ENCODE peak calls at places on chromosomes 2 and 18, in six cellular contexts. H is stimulated activated CD4-positive, alpha-beta T cell treated with anti-CD3 and anti-CD28 coated beads, TNF-alpha, amount 100 ng/mL, for 48 hours; C is A549; X is HAP-1; B is AG08395; U is ureter. F is an unnamed sample.

GRCh38 chr2:239277401-239278085 is 123.3 kb downstream of the HDAC4 start:
- DNase-seq in B (no peak), X (no peak), C (no peak), U (peak), H (no peak), F (no peak)

GRCh38 chr2:200382883-200383282 is 76.4 kb downstream of the SPATS2L start:
- DNase-seq in U (no peak), C (no peak), B (no peak), H (no peak), X (no peak), F (no peak)

GRCh38 chr18:29351171-29351570 is 1174.2 kb upstream of the CDH2 start:
- DNase-seq in B (no peak), H (no peak), X (no peak), C (no peak), U (no peak), F (no peak)

GRCh38 chr2:241788135-241788534 is 11.5 kb downstream of the GAL3ST2 start:
- DNase-seq in U (no peak), B (no peak), H (no peak), C (no peak), X (no peak), F (no peak)

GRCh38 chr18:3177902-3178687 is 41.7 kb downstream of the MYOM1 start:
- DNase-seq in U (peak), H (no peak), B (no peak), C (no peak), X (no peak), F (peak)

GRCh38 chr2:54254180-54254579 is 1.8 kb downstream of the TSPYL6 start:
- DNase-seq in H (no peak), X (no peak), B (no peak), U (no peak), C (no peak), F (no peak)

GRCh38 chr2:101524811-101525430 is 50.0 kb upstream of the RFX8 start:
- DNase-seq in U (no peak), B (no peak), X (no peak), H (no peak), C (no peak), F (no peak)

GRCh38 chr2:155391613-155392012 is 693.1 kb downstream of the KCNJ3 start:
- DNase-seq in H (no peak), C (no peak), U (no peak), B (no peak), X (no peak), F (no peak)

GRCh38 chr18:25737710-25738251 is 352.6 kb downstream of the SS18 start:
- DNase-seq in C (no peak), U (no peak), B (peak), H (no peak), X (no peak), F (peak)

GRCh38 chr18:11121426-11121825 is 27.9 kb downstream of the PIEZO2 start:
- DNase-seq in H (no peak), C (peak), B (peak), U (no peak), X (no peak), F (no peak)

GRCh38 chr2:27133195-27133875 is 1.1 kb downstream of the PREB start:
- DNase-seq in B (no peak), C (no peak), U (no peak), H (no peak), X (no peak), F (no peak)

GRCh38 chr2:150847578-150847977 is 360.1 kb upstream of the RND3 start:
- DNase-seq in X (no peak), H (no peak), B (no peak), U (no peak), C (peak), F (no peak)

GRCh38 chr2:58072102-58072501 is 25.5 kb downstream of the VRK2 start:
- DNase-seq in H (no peak), X (no peak), C (no peak), B (no peak), U (no peak), F (no peak)

GRCh38 chr2:33791625-33792024 is 192.5 kb upstream of the FAM98A start:
- DNase-seq in B (peak), U (no peak), H (no peak), X (no peak), C (peak), F (peak)

GRCh38 chr2:175855794-175856453 is 146.1 kb downstream of the LNPK start:
- DNase-seq in H (no peak), C (no peak), B (peak), X (no peak), U (no peak), F (peak)

GRCh38 chr18:79926306-79926705 is 25.1 kb downstream of the SLC66A2 start:
- DNase-seq in C (no peak), U (peak), H (no peak), B (no peak), X (no peak), F (no peak)

GRCh38 chr2:46439582-46439981 is 39.8 kb upstream of the TMEM247 start:
- DNase-seq in B (no peak), C (no peak), H (no peak), X (no peak), U (no peak), F (no peak)

GRCh38 chr2:4972472-4972871 is 719.7 kb upstream of the SOX11 start:
- DNase-seq in C (no peak), B (no peak), U (no peak), H (no peak), X (no peak), F (no peak)

GRCh38 chr2:46170611-46171385 is 126.4 kb upstream of the EPAS1 start:
- DNase-seq in X (no peak), U (no peak), B (no peak), C (no peak), H (no peak), F (no peak)

GRCh38 chr2:8424997-8425900 is 256.6 kb upstream of the ID2 start:
- DNase-seq in U (no peak), X (no peak), C (no peak), H (no peak), B (no peak), F (no peak)

GRCh38 chr2:148063633-148064032 is 42.7 kb downstream of the MBD5 start:
- DNase-seq in H (no peak), C (no peak), X (no peak), B (no peak), U (no peak), F (no peak)

GRCh38 chr18:50286391-50287027 is 983 bp downstream of the CXXC1 start:
- DNase-seq in B (no peak), C (peak), X (peak), H (no peak), U (no peak), F (peak)

GRCh38 chr18:69564602-69565001 is 163.9 kb downstream of the DOK6 start:
- DNase-seq in C (no peak), U (no peak), B (no peak), H (no peak), X (no peak), F (no peak)

GRCh38 chr2:197296861-197297260 is 13.7 kb downstream of the ANKRD44 start:
- DNase-seq in U (no peak), C (no peak), H (no peak), X (no peak), B (no peak), F (no peak)

GRCh38 chr18:8898990-8899389 is 193.6 kb downstream of the MTCL1 start:
- DNase-seq in U (no peak), H (no peak), X (no peak), B (no peak), C (no peak), F (no peak)

GRCh38 chr2:227890495-227891079 is 19.2 kb downstream of the DAW1 start:
- DNase-seq in C (peak), X (peak), H (no peak), B (peak), U (no peak), F (peak)

GRCh38 chr2:38528008-38528442 is 74.7 kb downstream of the HNRNPLL start:
- DNase-seq in X (peak), U (no peak), B (peak), H (peak), C (peak), F (peak)

GRCh38 chr2:25286025-25286400 is 55.7 kb downstream of the DNMT3A start:
- DNase-seq in H (no peak), C (no peak), B (no peak), X (no peak), U (no peak), F (no peak)

F was measured in HCEC 1CT.